ENCODE peak calls at places on chromosomes 5 and 9, in eight cellular contexts. T is epithelial cell of esophagus; U is COLO829; H is stimulated activated CD4-positive, alpha-beta T cell treated with anti-CD3 and anti-CD28 coated beads, Interleukin-1b, Interleukin-23, amount 100 ng/mL, for 1 hour; A is T-helper 2 cell; X is NCI-H510A treated with DMSO at 0.1 percent for 48 hours; L is renal cortical epithelial cell; O is GM12891. B is an unnamed sample.

GRCh38 chr9:123609844-123610243 is 253.8 kb downstream of the CRB2 start:
- DNase-seq in A (no peak), L (no peak), T (no peak), X (peak; percentile 48), H (no peak), U (peak; percentile 33), O (no peak), B (no peak)

GRCh38 chr5:145574889-145575573 is 260.1 kb downstream of the PRELID2 start:
- DNase-seq in X (no peak), L (no peak), A (no peak), H (no peak), O (no peak), U (peak; percentile 33), T (peak; percentile 22), B (no peak)

GRCh38 chr5:151234476-151235238 is 10.8 kb upstream of the CCDC69 start:
- DNase-seq in O (peak; percentile 53), X (no peak), A (no peak), U (no peak), H (no peak), L (peak; percentile 73), T (no peak), B (no peak)

GRCh38 chr5:60842859-60843692 is 993 bp downstream of the ELOVL7 start:
- DNase-seq in O (no peak), T (peak; percentile 54), L (no peak), H (no peak), A (no peak), U (no peak), X (no peak), B (no peak)

GRCh38 chr5:100550531-100551036 is 15.4 kb downstream of the FAM174A start:
- DNase-seq in H (no peak), O (no peak), A (peak; percentile 4), U (no peak), X (no peak), T (peak; percentile 49), L (peak; percentile 46), B (no peak)

GRCh38 chr5:139861889-139862207 is 66.2 kb downstream of the PSD2 start:
- DNase-seq in L (no peak), T (no peak), A (no peak), U (no peak), O (no peak), X (no peak), H (no peak), B (no peak)

GRCh38 chr5:1842026-1842819 is 40.5 kb downstream of the IRX4 start:
- DNase-seq in T (no peak), L (no peak), H (no peak), U (no peak), A (no peak), X (no peak), O (no peak), B (no peak)

GRCh38 chr5:95238560-95239325 is 46.2 kb downstream of the MCTP1 start:
- DNase-seq in X (no peak), H (no peak), O (no peak), U (peak; percentile 15), L (peak; percentile 23), A (no peak), T (peak; percentile 11), B (no peak)

GRCh38 chr9:113911850-113912249 is 35.7 kb downstream of the ZNF618 start:
- DNase-seq in L (no peak), A (no peak), O (no peak), U (no peak), X (peak; percentile 58), H (no peak), T (peak; percentile 34), B (no peak)

GRCh38 chr5:42235837-42236236 is 187.4 kb upstream of the GHR start:
- DNase-seq in L (no peak), A (no peak), X (no peak), U (no peak), T (no peak), O (no peak), H (no peak), B (no peak)

GRCh38 chr5:140883373-140883772 is 1.4 kb downstream of the PCDHA13 start:
- DNase-seq in X (no peak), T (no peak), A (no peak), L (no peak), H (no peak), U (no peak), O (no peak), B (no peak)

GRCh38 chr5:152551061-152551460 is 146.0 kb upstream of the NMUR2 start:
- DNase-seq in T (no peak), X (no peak), A (no peak), O (no peak), L (no peak), U (no peak), H (no peak), B (no peak)

GRCh38 chr9:131505012-131505411 is 2.3 kb downstream of the POMT1 start:
- DNase-seq in T (no peak), L (no peak), X (no peak), H (no peak), O (no peak), U (no peak), A (no peak), B (no peak)

GRCh38 chr5:67350185-67350584 is 153.6 kb upstream of the CD180 start:
- DNase-seq in O (no peak), X (peak; percentile 28), H (no peak), U (no peak), L (no peak), T (no peak), A (no peak), B (no peak)

GRCh38 chr9:100601216-100601615 is 23.3 kb downstream of the CAVIN4 start:
- DNase-seq in L (peak; percentile 50), T (peak; percentile 71), A (peak; percentile 6), X (peak; percentile 70), H (no peak), U (peak; percentile 76), O (no peak), B (no peak)

GRCh38 chr9:137445930-137446431 is 4.8 kb upstream of the ENTPD8 start:
- DNase-seq in A (no peak), U (no peak), X (peak; percentile 23), T (no peak), O (no peak), L (no peak), H (no peak), B (no peak)